ENCODE peak calls at places on chromosomes 6 and 20, in five cellular contexts. C is H1, I is HCT116, H is GM12878, W is HepG2. K is an unnamed sample.

GRCh38 chr6:135251416-135251815 is 70.3 kb downstream of the MYB start:
- DNase-seq in C (no peak), I (no peak), H (no peak), W (peak; percentile 88), K (no peak)

GRCh38 chr6:52718535-52718934 is 44.7 kb downstream of the GSTA2 start:
- DNase-seq in C (no peak), I (no peak), H (no peak), W (no peak), K (no peak)

GRCh38 chr6:137208279-137208678 is 10.9 kb downstream of the IFNGR1 start:
- DNase-seq in C (no peak), I (no peak), H (no peak), W (no peak), K (no peak)

GRCh38 chr6:117906905-117907599 is at the start of gene SLC35F1:
- DNase-seq in C (no peak), I (no peak), H (no peak), W (peak; percentile 5), K (peak; percentile 34)

GRCh38 chr20:61252601-61253263 is 671 bp downstream of the CDH4 start:
- DNase-seq in C (no peak), I (no peak), H (no peak), W (no peak), K (no peak)

GRCh38 chr20:63641146-63641791 is 12.0 kb downstream of the STMN3 start:
- DNase-seq in C (no peak), I (no peak), H (no peak), W (no peak), K (peak; percentile 34)

GRCh38 chr6:101454106-101454676 is 60.7 kb downstream of the GRIK2 start:
- DNase-seq in C (no peak), I (no peak), H (no peak), W (no peak), K (no peak)

GRCh38 chr20:33257237-33257636 is 21.4 kb downstream of the BPIFA1 start:
- DNase-seq in C (no peak), I (no peak), H (no peak), W (no peak), K (peak; percentile 45)

GRCh38 chr6:68339488-68339887 is 295.6 kb upstream of the ADGRB3 start:
- DNase-seq in C (no peak), I (no peak), H (no peak), W (no peak), K (no peak)

GRCh38 chr20:58688838-58689237 is 3.8 kb upstream of the NPEPL1 start:
- DNase-seq in C (no peak), I (no peak), H (no peak), W (no peak), K (no peak)

GRCh38 chr6:119881416-119881815 is 531.9 kb upstream of the MAN1A1 start:
- DNase-seq in C (no peak), I (no peak), H (no peak), W (no peak), K (no peak)

GRCh38 chr20:1383621-1384404 is 9.0 kb downstream of the FKBP1A start:
- DNase-seq in C (no peak), I (no peak), H (no peak), W (no peak), K (no peak)

GRCh38 chr6:51866001-51866400 is 221.4 kb downstream of the PKHD1 start:
- DNase-seq in C (no peak), I (no peak), H (no peak), W (no peak), K (no peak)

GRCh38 chr6:137165375-137166246 is 7.8 kb downstream of the IL22RA2 start:
- DNase-seq in C (no peak), I (peak; percentile 6), H (peak; percentile 85), W (peak; percentile 35), K (peak; percentile 76)

GRCh38 chr6:21587182-21587924 is 6.2 kb upstream of the SOX4 start:
- DNase-seq in C (no peak), I (peak; percentile 46), H (no peak), W (peak; percentile 21), K (no peak)

GRCh38 chr6:75204959-75205775 is 686 bp downstream of the COL12A1 start:
- DNase-seq in C (no peak), I (no peak), H (no peak), W (no peak), K (no peak)

GRCh38 chr6:4125933-4126864 is 9.2 kb downstream of the ECI2 start:
- DNase-seq in C (no peak), I (peak; percentile 42), H (no peak), W (peak; percentile 84), K (peak; percentile 45)

GRCh38 chr20:35497780-35498189 is 31.7 kb downstream of the C20orf173 start:
- DNase-seq in C (no peak), I (no peak), H (no peak), W (no peak), K (no peak)

GRCh38 chr6:12275084-12275483 is 15.1 kb upstream of the EDN1 start:
- DNase-seq in C (no peak), I (no peak), H (no peak), W (no peak), K (peak; percentile 28)

GRCh38 chr6:75818061-75818855 is 69.2 kb downstream of the MYO6 start:
- DNase-seq in C (no peak), I (no peak), H (no peak), W (no peak), K (no peak)

GRCh38 chr6:39892490-39893129 is 41.7 kb downstream of the MOCS1 start:
- DNase-seq in C (peak; percentile 17), I (peak; percentile 6), H (peak; percentile 2), W (peak; percentile 50), K (peak; percentile 70)

GRCh38 chr6:147586044-147586443 is 77.6 kb downstream of the SAMD5 start:
- DNase-seq in C (no peak), I (no peak), H (no peak), W (no peak), K (no peak)

GRCh38 chr20:62282877-62283503 is 19.8 kb upstream of the ADRM1 start:
- DNase-seq in C (no peak), I (no peak), H (no peak), W (no peak), K (no peak)

GRCh38 chr20:43448748-43449535 is 8.8 kb upstream of the SRSF6 start:
- DNase-seq in C (no peak), I (peak; percentile 36), H (peak; percentile 13), W (peak; percentile 70), K (peak; percentile 75)

GRCh38 chr20:33686984-33687366 is 790 bp upstream of the E2F1 start:
- DNase-seq in C (no peak), I (no peak), H (no peak), W (no peak), K (no peak)

GRCh38 chr6:53615633-53616449 is 49.7 kb downstream of the KLHL31 start:
- DNase-seq in C (no peak), I (peak; percentile 99), H (no peak), W (peak; percentile 100), K (peak; percentile 44)

GRCh38 chr6:144007455-144007778 is 642 bp downstream of the PLAGL1 start:
- DNase-seq in C (no peak), I (no peak), H (no peak), W (no peak), K (no peak)

GRCh38 chr20:33561981-33562601 is 72.2 kb downstream of the CBFA2T2 start:
- DNase-seq in C (no peak), I (peak; percentile 28), H (no peak), W (peak; percentile 93), K (no peak)

GRCh38 chr6:447381-448165 is 56.0 kb downstream of the IRF4 start:
- DNase-seq in C (no peak), I (no peak), H (no peak), W (no peak), K (no peak)

GRCh38 chr20:2619961-2620595 is 32.4 kb upstream of the NOP56 start:
- DNase-seq in C (no peak), I (peak; percentile 22), H (no peak), W (peak; percentile 21), K (no peak)

DNA sequence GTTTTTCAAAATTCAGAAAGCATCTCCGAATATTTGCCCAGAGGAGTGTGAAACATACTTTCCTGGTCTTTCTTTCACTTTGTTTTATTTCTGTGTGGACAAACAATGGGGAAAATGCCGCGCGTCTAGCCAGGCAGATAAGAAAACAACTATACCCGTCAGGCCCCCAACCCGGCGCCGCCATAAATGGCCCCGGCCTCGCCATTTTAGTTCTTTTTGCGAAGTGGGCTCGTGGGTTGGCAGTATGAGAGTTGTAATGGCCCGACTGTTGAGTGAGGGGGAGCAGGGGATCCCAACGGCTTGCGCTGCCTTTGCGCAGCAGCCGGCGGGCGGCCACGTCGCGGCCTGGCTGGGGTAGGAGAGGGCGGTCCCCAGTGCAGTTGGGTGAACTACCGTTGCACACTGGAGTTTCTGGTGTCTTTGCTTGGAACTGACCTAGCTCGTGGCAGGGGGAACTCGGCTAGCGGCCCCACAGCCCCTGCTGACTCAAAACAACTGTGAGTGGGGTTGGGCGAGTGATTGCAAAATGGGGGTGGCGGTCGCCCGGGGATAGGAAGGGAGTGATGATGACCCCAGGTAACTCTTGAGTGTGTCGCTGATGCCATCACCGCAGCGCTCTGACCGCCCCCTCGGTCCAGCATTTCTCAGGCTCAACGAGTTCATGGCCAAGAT is 7.3 kb downstream of the HSPA1B start:
- DNase-seq in C (no peak), I (peak; percentile 51), H (no peak), W (peak; percentile 77), K (peak; percentile 96)
- TF ChIP-seq SRF in C (no peak), I (no peak), H (no peak), W (peak; percentile 53), K (peak; percentile 77)

GRCh38 chr6:167827062-167827587 is 414 bp downstream of the AFDN start:
- DNase-seq in C (no peak), I (no peak), H (no peak), W (no peak), K (no peak)
- TF ChIP-seq SP1 in C (no peak), I (no peak), H (no peak), W (no peak), K (no peak)

GRCh38 chr6:14934844-14935243 is 311.0 kb upstream of the JARID2 start:
- DNase-seq in C (no peak), I (no peak), H (no peak), W (no peak), K (no peak)

GRCh38 chr6:14932485-14933178 is 313.2 kb upstream of the JARID2 start:
- DNase-seq in C (no peak), I (no peak), H (no peak), W (no peak), K (peak; percentile 84)

GRCh38 chr6:14930366-14930989 is 315.4 kb upstream of the JARID2 start:
- DNase-seq in C (no peak), I (no peak), H (no peak), W (no peak), K (no peak)

DNA sequence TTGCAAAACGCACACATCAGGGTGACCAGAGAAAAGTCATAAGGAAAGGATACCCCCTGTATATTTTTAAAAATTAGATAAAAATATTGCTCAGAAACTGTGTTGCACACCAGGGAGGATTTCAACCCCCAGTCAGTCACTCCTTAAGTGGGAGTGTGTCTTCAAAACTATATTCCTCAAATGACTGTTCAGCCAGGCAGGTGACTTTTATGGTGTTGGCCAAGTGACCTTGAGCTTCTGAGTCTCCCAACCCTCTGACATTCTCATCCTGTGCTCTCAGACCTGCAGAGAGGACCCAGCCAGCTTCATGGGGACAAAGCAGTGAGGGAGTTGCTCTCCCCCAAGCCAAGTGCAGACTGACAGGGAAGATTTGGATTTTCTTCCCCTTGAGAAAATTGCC is 311.9 kb upstream of the JARID2 start:
- DNase-seq in C (no peak), I (no peak), H (no peak), W (no peak), K (no peak)
- TF ChIP-seq SRF in C (no peak), I (no peak), H (no peak), W (no peak), K (no peak)

DNA sequence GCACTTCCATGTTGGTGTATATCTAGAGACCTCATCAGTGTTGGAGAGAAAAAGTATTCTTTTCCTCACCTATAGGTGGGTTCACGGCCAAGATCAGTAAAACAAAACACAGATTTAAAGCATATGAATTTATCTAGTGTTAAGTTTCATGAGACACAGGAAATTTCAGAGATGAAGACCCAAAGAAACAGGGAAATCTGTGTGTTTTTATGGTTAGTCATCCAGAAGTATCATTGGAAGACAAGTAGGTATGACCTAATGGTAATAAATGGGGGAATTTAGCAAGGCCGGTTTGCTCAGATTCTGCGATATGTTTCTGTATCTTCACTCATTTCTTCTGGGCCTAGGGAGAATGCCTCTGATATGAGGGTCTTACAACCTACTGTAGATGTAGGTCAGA is 419.6 kb upstream of the MARCKS start:
- DNase-seq in C (no peak), I (no peak), H (no peak), W (no peak), K (no peak)
- TF ChIP-seq SP1 in C (no peak), I (no peak), H (no peak), W (no peak), K (no peak)

K was measured in K562.